ENCODE peak calls at places on chromosome X, in six cellular contexts. One of them, this sample, is unnamed.

GRCh38 chrX:47563801-47564315 is 2.9 kb downstream of the ARAF start:
- DNase-seq in dorsolateral prefrontal cortex: no peak
- DNase-seq in GM20000: no peak
- DNase-seq in COR-L47: no peak
- DNase-seq in body of pancreas: no peak
- DNase-seq in nephron progenitor cell: no peak
- DNase-seq in this sample: peak

GRCh38 chrX:96770315-96770714 is 85.7 kb downstream of the DIAPH2 start:
- DNase-seq in dorsolateral prefrontal cortex: no peak
- DNase-seq in GM20000: peak
- DNase-seq in COR-L47: no peak
- DNase-seq in body of pancreas: no peak
- DNase-seq in nephron progenitor cell: no peak
- DNase-seq in this sample: no peak

GRCh38 chrX:152895724-152896420 is 2.0 kb upstream of the ZNF185 start:
- DNase-seq in dorsolateral prefrontal cortex: no peak
- DNase-seq in GM20000: no peak
- DNase-seq in COR-L47: no peak
- DNase-seq in body of pancreas: no peak
- DNase-seq in nephron progenitor cell: no peak
- DNase-seq in this sample: no peak

GRCh38 chrX:11185861-11186260 is 74.7 kb downstream of the HCCS start:
- DNase-seq in dorsolateral prefrontal cortex: no peak
- DNase-seq in GM20000: no peak
- DNase-seq in COR-L47: no peak
- DNase-seq in body of pancreas: no peak
- DNase-seq in nephron progenitor cell: no peak
- DNase-seq in this sample: no peak

GRCh38 chrX:132119283-132119682 is 8.5 kb downstream of the FRMD7 start:
- DNase-seq in dorsolateral prefrontal cortex: no peak
- DNase-seq in GM20000: no peak
- DNase-seq in COR-L47: no peak
- DNase-seq in body of pancreas: no peak
- DNase-seq in nephron progenitor cell: no peak
- DNase-seq in this sample: no peak

GRCh38 chrX:153692611-153693156 is 5.0 kb downstream of the SLC6A8 start:
- DNase-seq in dorsolateral prefrontal cortex: no peak
- DNase-seq in GM20000: no peak
- DNase-seq in COR-L47: no peak
- DNase-seq in body of pancreas: no peak
- DNase-seq in nephron progenitor cell: no peak
- DNase-seq in this sample: no peak

GRCh38 chrX:103398321-103398937 is 22.1 kb downstream of the BEX3 start:
- DNase-seq in dorsolateral prefrontal cortex: no peak
- DNase-seq in GM20000: no peak
- DNase-seq in COR-L47: no peak
- DNase-seq in body of pancreas: no peak
- DNase-seq in nephron progenitor cell: no peak
- DNase-seq in this sample: no peak

GRCh38 chrX:132369650-132370049 is 119.2 kb downstream of the MBNL3 start:
- DNase-seq in dorsolateral prefrontal cortex: no peak
- DNase-seq in GM20000: no peak
- DNase-seq in COR-L47: no peak
- DNase-seq in body of pancreas: no peak
- DNase-seq in nephron progenitor cell: no peak
- DNase-seq in this sample: no peak

GRCh38 chrX:113422323-113422722 is 581.7 kb upstream of the AMOT start:
- DNase-seq in dorsolateral prefrontal cortex: no peak
- DNase-seq in GM20000: no peak
- DNase-seq in COR-L47: no peak
- DNase-seq in body of pancreas: no peak
- DNase-seq in nephron progenitor cell: no peak
- DNase-seq in this sample: no peak

GRCh38 chrX:15468036-15468435 is 25.1 kb downstream of the PIR start:
- DNase-seq in dorsolateral prefrontal cortex: no peak
- DNase-seq in GM20000: no peak
- DNase-seq in COR-L47: peak
- DNase-seq in body of pancreas: peak
- DNase-seq in nephron progenitor cell: no peak
- DNase-seq in this sample: no peak

GRCh38 chrX:106891762-106892161 is 11.4 kb downstream of the RIPPLY1 start:
- DNase-seq in dorsolateral prefrontal cortex: no peak
- DNase-seq in GM20000: no peak
- DNase-seq in COR-L47: no peak
- DNase-seq in body of pancreas: no peak
- DNase-seq in nephron progenitor cell: no peak
- DNase-seq in this sample: no peak

GRCh38 chrX:41238543-41238942 is 95.4 kb upstream of the DDX3X start:
- DNase-seq in dorsolateral prefrontal cortex: no peak
- DNase-seq in GM20000: no peak
- DNase-seq in COR-L47: no peak
- DNase-seq in body of pancreas: no peak
- DNase-seq in nephron progenitor cell: no peak
- DNase-seq in this sample: no peak

GRCh38 chrX:42102586-42103282 is 179.4 kb upstream of the CASK start:
- DNase-seq in dorsolateral prefrontal cortex: no peak
- DNase-seq in GM20000: no peak
- DNase-seq in COR-L47: no peak
- DNase-seq in body of pancreas: no peak
- DNase-seq in nephron progenitor cell: no peak
- DNase-seq in this sample: no peak

GRCh38 chrX:115393271-115393670 is 103.8 kb downstream of the LUZP4 start:
- DNase-seq in dorsolateral prefrontal cortex: no peak
- DNase-seq in GM20000: no peak
- DNase-seq in COR-L47: no peak
- DNase-seq in body of pancreas: no peak
- DNase-seq in nephron progenitor cell: no peak
- DNase-seq in this sample: no peak

GRCh38 chrX:40845331-40845911 is 110.1 kb upstream of the MED14 start:
- DNase-seq in dorsolateral prefrontal cortex: no peak
- DNase-seq in GM20000: no peak
- DNase-seq in COR-L47: no peak
- DNase-seq in body of pancreas: no peak
- DNase-seq in nephron progenitor cell: no peak
- DNase-seq in this sample: no peak

GRCh38 chrX:137574784-137575298 is 8.9 kb downstream of the ZIC3 start:
- DNase-seq in dorsolateral prefrontal cortex: no peak
- DNase-seq in GM20000: no peak
- DNase-seq in COR-L47: no peak
- DNase-seq in body of pancreas: no peak
- DNase-seq in nephron progenitor cell: no peak
- DNase-seq in this sample: no peak

GRCh38 chrX:51144828-51145442 is 187.7 kb upstream of the NUDT10 start:
- DNase-seq in dorsolateral prefrontal cortex: no peak
- DNase-seq in GM20000: peak
- DNase-seq in COR-L47: peak
- DNase-seq in body of pancreas: peak
- DNase-seq in nephron progenitor cell: peak
- DNase-seq in this sample: no peak

GRCh38 chrX:39112143-39112542 is 310.9 kb downstream of the MID1IP1 start:
- DNase-seq in dorsolateral prefrontal cortex: no peak
- DNase-seq in GM20000: no peak
- DNase-seq in COR-L47: no peak
- DNase-seq in body of pancreas: no peak
- DNase-seq in nephron progenitor cell: no peak
- DNase-seq in this sample: no peak

GRCh38 chrX:19332983-19333382 is 10.7 kb upstream of the PDHA1 start:
- DNase-seq in dorsolateral prefrontal cortex: peak
- DNase-seq in GM20000: no peak
- DNase-seq in COR-L47: no peak
- DNase-seq in body of pancreas: no peak
- DNase-seq in nephron progenitor cell: no peak
- DNase-seq in this sample: no peak

GRCh38 chrX:39854772-39855747 is 242.7 kb downstream of the BCOR start:
- DNase-seq in dorsolateral prefrontal cortex: no peak
- DNase-seq in GM20000: peak
- DNase-seq in COR-L47: no peak
- DNase-seq in body of pancreas: no peak
- DNase-seq in nephron progenitor cell: no peak
- DNase-seq in this sample: no peak

GRCh38 chrX:115632455-115632854 is 71.5 kb downstream of the PLS3 start:
- DNase-seq in dorsolateral prefrontal cortex: no peak
- DNase-seq in GM20000: no peak
- DNase-seq in COR-L47: no peak
- DNase-seq in body of pancreas: no peak
- DNase-seq in nephron progenitor cell: no peak
- DNase-seq in this sample: no peak

GRCh38 chrX:40142417-40142816 is 44.7 kb upstream of the BCOR start:
- DNase-seq in dorsolateral prefrontal cortex: no peak
- DNase-seq in GM20000: no peak
- DNase-seq in COR-L47: no peak
- DNase-seq in body of pancreas: no peak
- DNase-seq in nephron progenitor cell: no peak
- DNase-seq in this sample: no peak

GRCh38 chrX:19924285-19924684 is 36.9 kb upstream of the SH3KBP1 start:
- DNase-seq in dorsolateral prefrontal cortex: no peak
- DNase-seq in GM20000: no peak
- DNase-seq in COR-L47: no peak
- DNase-seq in body of pancreas: no peak
- DNase-seq in nephron progenitor cell: no peak
- DNase-seq in this sample: no peak

GRCh38 chrX:78029663-78030062 is 60.2 kb upstream of the PGAM4 start:
- DNase-seq in dorsolateral prefrontal cortex: no peak
- DNase-seq in GM20000: peak
- DNase-seq in COR-L47: no peak
- DNase-seq in body of pancreas: peak
- DNase-seq in nephron progenitor cell: peak
- DNase-seq in this sample: no peak

GRCh38 chrX:24085133-24085532 is 30.4 kb downstream of the EIF2S3 start:
- DNase-seq in dorsolateral prefrontal cortex: no peak
- DNase-seq in GM20000: no peak
- DNase-seq in COR-L47: no peak
- DNase-seq in body of pancreas: no peak
- DNase-seq in nephron progenitor cell: no peak
- DNase-seq in this sample: no peak

GRCh38 chrX:45035071-45035470 is 162.1 kb downstream of the KDM6A start:
- DNase-seq in dorsolateral prefrontal cortex: no peak
- DNase-seq in GM20000: no peak
- DNase-seq in COR-L47: no peak
- DNase-seq in body of pancreas: no peak
- DNase-seq in nephron progenitor cell: no peak
- DNase-seq in this sample: no peak

GRCh38 chrX:150365953-150366911 is 3.1 kb downstream of the MAMLD1 start:
- DNase-seq in dorsolateral prefrontal cortex: no peak
- DNase-seq in GM20000: no peak
- DNase-seq in COR-L47: no peak
- DNase-seq in body of pancreas: peak
- DNase-seq in nephron progenitor cell: peak
- DNase-seq in this sample: peak

GRCh38 chrX:10395643-10396042 is 224.7 kb downstream of the MID1 start:
- DNase-seq in dorsolateral prefrontal cortex: no peak
- DNase-seq in GM20000: no peak
- DNase-seq in COR-L47: no peak
- DNase-seq in body of pancreas: no peak
- DNase-seq in nephron progenitor cell: no peak
- DNase-seq in this sample: no peak

GRCh38 chrX:12400218-12400617 is 261.9 kb downstream of the FRMPD4 start:
- DNase-seq in dorsolateral prefrontal cortex: no peak
- DNase-seq in GM20000: no peak
- DNase-seq in COR-L47: no peak
- DNase-seq in body of pancreas: no peak
- DNase-seq in nephron progenitor cell: no peak
- DNase-seq in this sample: no peak

GRCh38 chrX:74297766-74298165 is 6.2 kb upstream of the ZCCHC13 start:
- DNase-seq in dorsolateral prefrontal cortex: no peak
- DNase-seq in GM20000: no peak
- DNase-seq in COR-L47: no peak
- DNase-seq in body of pancreas: no peak
- DNase-seq in nephron progenitor cell: no peak
- DNase-seq in this sample: no peak

GRCh38 chrX:130184168-130184567 is 12.4 kb downstream of the RAB33A start:
- DNase-seq in dorsolateral prefrontal cortex: no peak
- DNase-seq in GM20000: no peak
- DNase-seq in COR-L47: no peak
- DNase-seq in body of pancreas: no peak
- DNase-seq in nephron progenitor cell: no peak
- DNase-seq in this sample: no peak

GRCh38 chrX:431032-431431 is 44.3 kb upstream of the PPP2R3B start:
- DNase-seq in dorsolateral prefrontal cortex: no peak
- DNase-seq in GM20000: no peak
- DNase-seq in COR-L47: no peak
- DNase-seq in body of pancreas: no peak
- DNase-seq in nephron progenitor cell: no peak
- DNase-seq in this sample: peak

GRCh38 chrX:26100421-26100920 is 37.7 kb upstream of the MAGEB18 start:
- DNase-seq in dorsolateral prefrontal cortex: no peak
- DNase-seq in GM20000: no peak
- DNase-seq in COR-L47: no peak
- DNase-seq in body of pancreas: no peak
- DNase-seq in nephron progenitor cell: no peak
- DNase-seq in this sample: no peak

GRCh38 chrX:47610506-47610905 is 9.2 kb downstream of the SYN1 start:
- DNase-seq in dorsolateral prefrontal cortex: no peak
- DNase-seq in GM20000: no peak
- DNase-seq in COR-L47: no peak
- DNase-seq in body of pancreas: no peak
- DNase-seq in nephron progenitor cell: no peak
- DNase-seq in this sample: no peak

GRCh38 chrX:8284131-8284530 is 113.1 kb upstream of the VCX2 start:
- DNase-seq in dorsolateral prefrontal cortex: no peak
- DNase-seq in GM20000: no peak
- DNase-seq in COR-L47: no peak
- DNase-seq in body of pancreas: no peak
- DNase-seq in nephron progenitor cell: no peak
- DNase-seq in this sample: no peak

GRCh38 chrX:109393859-109394258 is 88.0 kb downstream of the GUCY2F start:
- DNase-seq in dorsolateral prefrontal cortex: no peak
- DNase-seq in GM20000: peak
- DNase-seq in COR-L47: no peak
- DNase-seq in body of pancreas: no peak
- DNase-seq in nephron progenitor cell: peak
- DNase-seq in this sample: no peak

GRCh38 chrX:118901991-118902390 is 72.4 kb upstream of the LONRF3 start:
- DNase-seq in dorsolateral prefrontal cortex: no peak
- DNase-seq in GM20000: no peak
- DNase-seq in COR-L47: peak
- DNase-seq in body of pancreas: no peak
- DNase-seq in nephron progenitor cell: no peak
- DNase-seq in this sample: no peak

GRCh38 chrX:128518508-128518907 is 466.3 kb upstream of the ACTRT1 start:
- DNase-seq in dorsolateral prefrontal cortex: no peak
- DNase-seq in GM20000: peak
- DNase-seq in COR-L47: peak
- DNase-seq in body of pancreas: no peak
- DNase-seq in nephron progenitor cell: no peak
- DNase-seq in this sample: no peak

GRCh38 chrX:47278684-47279083 is 45.9 kb downstream of the USP11 start:
- DNase-seq in dorsolateral prefrontal cortex: no peak
- DNase-seq in GM20000: no peak
- DNase-seq in COR-L47: no peak
- DNase-seq in body of pancreas: no peak
- DNase-seq in nephron progenitor cell: no peak
- DNase-seq in this sample: no peak

This sample was measured in posterior vena cava.